ENCODE peak calls at places on chromosomes 5 and 9, in four cellular contexts. V, M, O and G are unnamed samples.

GRCh38 chr9:76464706-76465105 is 5.7 kb downstream of the GCNT1 start:
- DNase-seq in M (no peak), V (no peak), O (no peak), G (no peak)

GRCh38 chr5:7415948-7416535 is 20.1 kb downstream of the ADCY2 start:
- DNase-seq in V (no peak), M (no peak), O (no peak), G (no peak)

GRCh38 chr9:9921771-9922170 is 691.0 kb downstream of the PTPRD start:
- DNase-seq in V (no peak), M (no peak), O (no peak), G (no peak)

GRCh38 chr9:18906656-18907395 is 126.2 kb downstream of the SAXO1 start:
- DNase-seq in M (no peak), V (no peak), O (no peak), G (no peak)

GRCh38 chr9:18608371-18608770 is 134.4 kb downstream of the ADAMTSL1 start:
- DNase-seq in M (no peak), V (no peak), O (no peak), G (no peak)

GRCh38 chr5:66669086-66669861 is 73.1 kb downstream of the MAST4 start:
- DNase-seq in M (no peak), O (no peak), V (no peak), G (no peak)

GRCh38 chr5:12242960-12243888 is 339.0 kb upstream of the CTNND2 start:
- DNase-seq in V (no peak), M (no peak), O (no peak), G (no peak)

GRCh38 chr5:84249918-84250635 is 134.6 kb downstream of the EDIL3 start:
- DNase-seq in V (peak), O (no peak), M (no peak), G (no peak)

GRCh38 chr9:108844856-108845255 is 10.9 kb downstream of the ACTL7B start:
- DNase-seq in M (no peak), V (no peak), O (no peak), G (no peak)

GRCh38 chr5:86175224-86175623 is 442.5 kb upstream of the COX7C start:
- DNase-seq in O (no peak), M (no peak), V (no peak), G (no peak)

GRCh38 chr5:41270423-41271251 is 57.3 kb upstream of the C6 start:
- DNase-seq in V (peak), M (peak), O (no peak), G (peak)

GRCh38 chr9:126591922-126592321 is 21.8 kb upstream of the LMX1B start:
- DNase-seq in M (no peak), V (no peak), O (no peak), G (no peak)

GRCh38 chr9:129336601-129337286 is 158.7 kb upstream of the IER5L start:
- DNase-seq in O (peak), V (peak), M (no peak), G (peak)

GRCh38 chr5:16888694-16889124 is 47.4 kb downstream of the MYO10 start:
- DNase-seq in M (no peak), V (no peak), O (no peak), G (no peak)

GRCh38 chr5:96370981-96371380 is 62.1 kb downstream of the PCSK1 start:
- DNase-seq in M (no peak), O (no peak), V (no peak), G (no peak)

GRCh38 chr5:62275581-62275980 is 30.4 kb upstream of the KIF2A start:
- DNase-seq in O (no peak), M (no peak), V (no peak), G (no peak)
- TF ChIP-seq CREB1 in O (no peak), M (no peak), V (no peak), G (no peak)

DNA sequence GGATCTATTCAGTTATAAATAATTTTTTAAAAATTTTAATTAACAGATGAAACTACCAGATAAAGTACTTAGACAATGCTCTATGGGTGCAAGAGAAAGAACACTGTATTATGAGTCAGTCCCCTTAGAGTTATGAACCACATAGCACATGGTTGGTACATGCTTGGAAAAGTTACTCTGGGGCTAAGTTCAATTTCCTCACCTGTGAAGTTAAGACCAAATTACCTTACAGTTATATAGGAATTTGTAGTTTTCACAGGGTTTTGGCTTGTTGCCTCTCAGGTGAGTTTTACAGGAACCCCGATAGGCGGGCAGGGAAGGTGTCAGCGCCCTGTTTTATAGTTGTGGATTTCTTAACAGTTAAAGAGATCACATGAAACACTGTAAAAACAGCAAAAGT is 1.2 kb downstream of the PANK3 start:
- DNase-seq in M (no peak), V (no peak), O (no peak), G (no peak)
- TF ChIP-seq CREB1 in M (no peak), V (no peak), O (no peak), G (no peak)

GRCh38 chr5:120367896-120368634 is 96.0 kb upstream of the PRR16 start:
- DNase-seq in O (no peak), M (no peak), V (no peak), G (no peak)
- TF ChIP-seq CREB1 in O (no peak), M (no peak), V (no peak), G (no peak)

DNA sequence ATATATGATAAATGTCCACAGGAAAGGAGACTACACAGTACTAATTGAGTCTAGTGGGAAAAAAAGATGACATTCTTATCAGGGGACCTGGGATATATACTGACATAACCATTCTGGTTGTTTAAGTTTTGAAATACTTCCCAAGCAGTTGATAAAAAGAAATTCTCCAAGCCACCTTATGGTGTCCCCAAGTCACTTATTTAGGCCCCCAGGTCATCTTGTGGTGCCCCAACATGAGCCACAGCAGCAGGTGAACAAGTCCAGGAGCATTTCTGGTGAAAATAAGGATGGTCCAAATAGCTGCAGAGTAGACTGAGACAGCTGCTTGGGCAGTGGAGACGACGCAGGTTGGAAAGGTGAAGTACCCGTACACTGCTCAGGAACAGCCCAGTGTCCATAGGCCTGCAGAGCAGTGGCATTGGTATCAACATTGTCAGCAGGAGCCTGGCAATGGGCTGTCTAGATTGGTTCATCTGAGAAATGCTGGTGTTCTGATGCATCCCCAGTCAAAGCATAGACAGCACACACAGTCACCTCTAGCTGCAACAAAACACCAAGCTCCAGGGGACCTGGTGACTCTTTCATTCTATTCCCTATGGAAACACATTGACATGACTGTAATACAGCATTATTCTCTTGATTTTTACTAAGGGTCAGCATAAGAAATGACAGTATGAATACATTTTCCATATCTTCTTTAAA is 430.6 kb downstream of the NR2F1-AS1 start:
- DNase-seq in V (peak), O (no peak), M (no peak), G (no peak)
- TF ChIP-seq CREB1 in V (no peak), O (no peak), M (no peak), G (no peak)

DNA sequence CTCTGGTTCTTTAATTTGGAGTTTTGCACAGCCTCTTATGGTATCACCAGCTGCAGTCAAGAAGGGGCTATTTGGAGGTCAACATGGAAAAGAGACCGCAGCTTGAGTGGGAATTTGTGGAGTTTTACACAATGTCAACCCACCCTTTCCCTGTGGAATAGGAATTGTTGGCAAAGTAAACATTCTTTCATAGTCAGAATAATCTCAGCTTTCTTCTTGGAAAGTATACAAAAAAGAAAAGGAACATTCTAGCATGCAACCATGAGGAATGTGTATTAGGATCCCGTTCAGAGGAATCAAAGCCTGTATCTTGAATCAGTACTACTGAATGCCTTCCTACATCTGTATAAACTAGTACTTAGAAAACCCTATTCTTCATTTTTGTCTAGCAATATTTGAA is 107.6 kb downstream of the LURAP1L start:
- DNase-seq in M (no peak), O (no peak), V (no peak), G (no peak)
- TF ChIP-seq CREB1 in M (no peak), O (no peak), V (no peak), G (no peak)

GRCh38 chr5:3597002-3597726 is 1.5 kb downstream of the IRX1 start:
- DNase-seq in M (no peak), O (no peak), V (peak), G (no peak)
- TF ChIP-seq CREB1 in M (no peak), O (no peak), V (no peak), G (no peak)

GRCh38 chr5:92492908-92493307 is 1088.1 kb downstream of the NR2F1-AS1 start:
- DNase-seq in V (no peak), M (no peak), O (no peak), G (no peak)
- TF ChIP-seq CREB1 in V (no peak), M (no peak), O (no peak), G (no peak)

GRCh38 chr5:134022333-134022732 is 17.6 kb upstream of the VDAC1 start:
- DNase-seq in M (no peak), O (no peak), V (no peak), G (no peak)

GRCh38 chr5:134019636-134020035 is 14.9 kb upstream of the VDAC1 start:
- DNase-seq in V (no peak), O (no peak), M (no peak), G (no peak)

GRCh38 chr5:134020188-134020587 is 15.4 kb upstream of the VDAC1 start:
- DNase-seq in O (no peak), V (no peak), M (peak), G (no peak)

GRCh38 chr5:134018986-134019316 is 14.2 kb upstream of the VDAC1 start:
- DNase-seq in V (no peak), O (no peak), M (no peak), G (no peak)

GRCh38 chr5:134018154-134018985 is 13.6 kb upstream of the VDAC1 start:
- DNase-seq in O (no peak), M (peak), V (no peak), G (no peak)
- TF ChIP-seq CREB1 in O (peak), M (peak), V (no peak), G (no peak)

DNA sequence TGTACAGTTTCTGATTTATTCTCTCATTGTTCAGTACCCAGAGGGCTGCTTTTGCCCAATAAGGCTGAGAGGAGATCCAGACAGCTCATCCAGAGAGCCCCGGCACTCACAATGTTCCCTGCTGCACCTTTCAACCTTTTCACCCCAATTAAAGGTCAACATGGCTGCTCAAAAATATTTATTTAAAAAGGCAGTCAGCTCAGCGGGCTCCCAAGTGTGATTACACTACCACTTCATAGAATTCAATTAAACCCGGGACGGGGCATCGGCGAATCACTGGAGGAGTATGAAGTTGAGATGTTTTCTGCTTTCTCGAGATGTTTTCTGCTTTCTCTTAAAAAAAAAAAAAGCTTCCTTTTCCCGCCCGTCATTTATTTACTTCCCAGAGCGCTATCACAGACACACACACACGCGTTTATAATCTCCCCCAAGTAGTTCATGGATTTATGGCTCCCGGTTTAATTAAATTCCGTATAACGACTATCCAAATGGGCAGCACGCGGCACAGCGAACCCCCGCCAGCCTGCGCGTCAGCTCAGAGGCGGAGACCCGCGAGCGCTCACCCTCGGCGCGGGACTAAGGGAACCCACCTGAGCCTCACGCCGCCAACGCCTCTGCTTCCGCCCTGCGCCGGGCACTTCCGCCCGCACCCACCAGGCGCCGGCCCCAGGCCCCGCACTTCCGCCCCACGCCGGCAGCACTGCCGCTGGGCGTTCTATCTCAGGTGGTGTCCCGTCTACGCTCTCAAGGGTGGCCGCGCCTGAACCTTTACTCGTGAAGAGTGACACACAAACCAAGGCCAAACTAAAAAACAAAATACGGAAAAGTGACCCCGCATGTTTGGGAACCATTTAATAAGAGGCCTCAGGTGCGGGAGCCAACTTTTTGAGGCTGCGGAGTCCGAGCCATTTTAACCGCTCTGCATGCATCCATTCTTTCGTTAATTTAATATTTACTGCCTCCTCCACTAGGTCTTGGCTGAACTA is at the start of gene C5orf63:
- DNase-seq in V (peak), O (peak), M (peak), G (peak)
- TF ChIP-seq CREB1 in V (peak), O (no peak), M (no peak), G (no peak)

GRCh38 chr5:59543826-59544442 is 349.6 kb downstream of the PDE4D start:
- DNase-seq in O (no peak), M (no peak), V (peak), G (no peak)

GRCh38 chr5:59544573-59544972 is 349.0 kb downstream of the PDE4D start:
- DNase-seq in M (no peak), O (no peak), V (no peak), G (no peak)

GRCh38 chr5:59547731-59548130 is 345.8 kb downstream of the PDE4D start:
- DNase-seq in O (no peak), M (no peak), V (no peak), G (no peak)

GRCh38 chr5:59540366-59540765 is 353.2 kb downstream of the PDE4D start:
- DNase-seq in M (no peak), O (no peak), V (peak), G (no peak)

DNA sequence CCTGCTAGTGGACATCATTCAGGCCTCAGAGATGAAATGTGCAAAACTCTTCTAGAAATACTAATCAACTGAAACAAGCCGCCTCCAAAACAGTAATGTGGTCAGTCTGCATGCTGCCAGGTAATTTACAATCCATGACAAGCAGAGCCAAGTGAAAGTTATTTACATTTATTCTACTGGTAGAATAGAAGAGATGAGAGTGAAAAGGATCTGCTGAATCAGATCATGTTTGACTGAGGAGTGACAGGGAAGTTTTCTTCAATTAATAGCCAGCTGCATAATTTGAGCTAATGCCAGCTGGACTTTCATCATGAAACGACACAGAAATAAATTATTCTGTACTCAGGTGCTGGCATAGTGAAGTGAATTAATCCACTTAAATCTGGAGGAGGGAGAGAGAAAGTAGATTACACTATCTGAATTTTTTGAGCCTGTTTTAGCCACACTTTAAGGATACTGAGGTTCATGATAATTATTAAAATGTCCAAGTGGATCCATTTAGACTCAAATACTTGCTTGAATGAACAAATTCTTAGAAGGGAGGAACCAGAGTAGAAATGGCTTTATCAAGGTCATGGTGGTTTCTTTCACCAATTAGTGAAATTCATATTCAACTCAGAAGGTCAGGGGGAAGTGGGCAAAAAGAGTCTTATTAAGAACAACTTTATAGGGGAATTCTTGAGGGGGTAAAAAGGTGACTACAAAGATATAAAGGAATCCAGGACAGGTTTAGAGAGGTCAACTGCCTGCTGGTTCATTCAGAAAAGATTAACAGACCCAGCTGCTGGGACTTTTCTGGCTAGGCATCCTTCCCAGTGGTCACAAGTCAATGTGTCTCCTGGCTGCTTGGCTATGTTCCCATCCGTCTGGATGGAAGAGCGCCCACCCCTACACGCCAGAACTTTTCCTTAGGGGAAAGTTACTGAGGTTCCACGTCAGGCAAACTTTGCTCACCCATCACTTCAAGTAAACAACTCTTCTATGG is 350.4 kb downstream of the PDE4D start:
- DNase-seq in V (no peak), O (no peak), M (no peak), G (no peak)
- TF ChIP-seq CREB1 in V (no peak), O (no peak), M (no peak), G (no peak)